ENCODE peak calls at places on chromosomes 1 and 21, in six cellular contexts. A is fibroblast of lung, J is GM13977, L is suprapubic skin, E is AG10803, U is lower lobe of right lung. H is an unnamed sample.

GRCh38 chr1:209205039-209205438 is 378.5 kb upstream of the CAMK1G start:
- DNase-seq in A (peak), U (no peak), L (no peak), E (no peak), J (no peak), H (no peak)

GRCh38 chr1:209199822-209200221 is 383.7 kb upstream of the CAMK1G start:
- DNase-seq in J (no peak), U (no peak), E (no peak), A (no peak), L (no peak), H (no peak)

GRCh38 chr1:114152211-114153050 is 1.2 kb downstream of the SYT6 start:
- DNase-seq in L (no peak), U (peak), J (peak), E (peak), A (peak), H (no peak)

GRCh38 chr1:221093903-221094865 is 214.9 kb downstream of the HLX start:
- DNase-seq in A (no peak), L (no peak), U (no peak), E (no peak), J (no peak), H (no peak)

GRCh38 chr21:25952306-25952705 is 217.5 kb downstream of the GABPA start:
- DNase-seq in U (no peak), A (no peak), E (no peak), J (no peak), L (no peak), H (no peak)

GRCh38 chr1:200302893-200303250 is 107.0 kb downstream of the ZNF281 start:
- DNase-seq in J (no peak), E (peak), L (no peak), U (peak), A (peak), H (no peak)

GRCh38 chr1:2311184-2312032 is 79.9 kb downstream of the MORN1 start:
- DNase-seq in U (peak), A (peak), L (no peak), E (peak), J (peak), H (no peak)

GRCh38 chr1:42752284-42752683 is 12.2 kb upstream of the CLDN19 start:
- DNase-seq in A (no peak), L (peak), E (no peak), U (no peak), J (no peak), H (no peak)

GRCh38 chr1:21839337-21840037 is 27.4 kb downstream of the LDLRAD2 start:
- DNase-seq in E (no peak), J (no peak), U (no peak), A (no peak), L (no peak), H (no peak)

GRCh38 chr1:119147626-119148180 is 7.2 kb upstream of the WARS2 start:
- DNase-seq in J (no peak), U (no peak), L (no peak), E (peak), A (peak), H (no peak)

GRCh38 chr1:72109916-72110315 is 172.4 kb downstream of the NEGR1 start:
- DNase-seq in A (no peak), J (no peak), E (no peak), U (no peak), L (no peak), H (no peak)

GRCh38 chr21:20720623-20721022 is 277.6 kb upstream of the NCAM2 start:
- DNase-seq in J (no peak), E (no peak), A (peak), U (no peak), L (no peak), H (peak)

GRCh38 chr1:32448773-32449456 is 16.0 kb upstream of the ZBTB8B start:
- DNase-seq in A (no peak), E (no peak), J (no peak), U (no peak), L (no peak), H (no peak)

GRCh38 chr1:29985376-29985945 is 737.9 kb downstream of the MATN1 start:
- DNase-seq in L (no peak), E (no peak), U (no peak), J (no peak), A (no peak), H (no peak)

GRCh38 chr1:65065535-65066378 is 82.2 kb upstream of the AK4 start:
- DNase-seq in L (no peak), E (no peak), J (no peak), A (no peak), U (peak), H (no peak)

GRCh38 chr21:41678016-41678935 is 88.6 kb downstream of the RIPK4 start:
- DNase-seq in J (no peak), A (no peak), E (no peak), L (no peak), U (peak), H (no peak)

GRCh38 chr1:25787477-25788043 is 12.4 kb upstream of the SELENON start:
- DNase-seq in E (no peak), J (no peak), U (no peak), L (no peak), A (no peak), H (no peak)

GRCh38 chr21:45072166-45072962 is 2.0 kb upstream of the ADARB1 start:
- DNase-seq in E (no peak), J (no peak), U (no peak), A (no peak), L (no peak), H (no peak)

GRCh38 chr1:54904476-54905048 is 17.6 kb upstream of the DHCR24 start:
- DNase-seq in E (peak), L (no peak), U (no peak), J (no peak), A (peak), H (peak)

GRCh38 chr1:64809309-64809708 is 64.4 kb downstream of the RAVER2 start:
- DNase-seq in E (no peak), A (no peak), U (no peak), L (no peak), J (no peak), H (no peak)

GRCh38 chr1:84298336-84298687 is 3.2 kb upstream of the SAMD13 start:
- DNase-seq in L (peak), J (peak), E (peak), U (peak), A (peak), H (no peak)

GRCh38 chr1:23424171-23424959 is at the start of gene TCEA3:
- DNase-seq in J (peak), A (no peak), L (no peak), U (peak), E (peak), H (no peak)

GRCh38 chr1:39409055-39409816 is 82.2 kb upstream of the BMP8A start:
- DNase-seq in J (no peak), A (peak), L (peak), E (peak), U (peak), H (no peak)

GRCh38 chr1:222043444-222044292 is 301.8 kb upstream of the DUSP10 start:
- DNase-seq in J (no peak), U (no peak), L (no peak), A (peak), E (peak), H (peak)

GRCh38 chr1:40825430-40825778 is 36.8 kb downstream of the CITED4 start:
- DNase-seq in L (no peak), E (no peak), J (peak), U (no peak), A (no peak), H (no peak)

GRCh38 chr1:65069186-65069585 is 78.8 kb upstream of the AK4 start:
- DNase-seq in E (no peak), U (peak), A (no peak), J (no peak), L (no peak), H (no peak)

GRCh38 chr1:93358293-93358692 is 12.6 kb downstream of the DR1 start:
- DNase-seq in U (no peak), J (no peak), E (no peak), L (no peak), A (no peak), H (no peak)

GRCh38 chr1:47399138-47399840 is 16.8 kb upstream of the FOXE3 start:
- DNase-seq in L (no peak), J (no peak), A (no peak), E (no peak), U (no peak), H (no peak)

GRCh38 chr1:116986531-116987255 is 14.9 kb upstream of the CD101 start:
- DNase-seq in E (no peak), A (no peak), U (no peak), L (no peak), J (no peak), H (no peak)

GRCh38 chr1:84344286-84344685 is 42.8 kb downstream of the SAMD13 start:
- DNase-seq in A (peak), L (no peak), U (peak), J (no peak), E (peak), H (no peak)

DNA sequence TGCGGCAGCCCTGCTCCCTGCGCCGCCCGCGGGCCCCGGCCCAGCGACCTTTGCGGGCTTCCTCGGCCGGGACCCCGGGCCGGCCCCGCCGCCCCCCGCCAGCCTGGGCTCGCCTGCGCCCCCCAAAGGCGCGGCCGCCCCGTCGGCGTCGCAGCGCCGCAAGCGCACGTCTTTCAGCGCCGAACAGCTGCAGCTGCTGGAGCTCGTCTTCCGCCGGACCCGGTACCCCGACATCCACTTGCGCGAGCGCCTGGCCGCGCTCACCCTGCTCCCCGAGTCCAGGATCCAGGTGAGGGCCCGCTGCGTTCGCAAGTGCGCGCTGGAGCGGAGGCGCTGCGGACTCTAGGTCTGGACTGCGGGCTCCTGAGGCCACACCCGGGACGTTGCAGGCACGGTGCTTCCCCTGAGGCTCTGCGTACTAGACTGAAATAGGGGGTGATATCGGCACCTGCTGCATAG is 351 bp downstream of the MIXL1 start:
- DNase-seq in A (no peak), E (no peak), J (peak), U (no peak), L (no peak), H (no peak)
- TF ChIP-seq CTCF in A (no peak), E (no peak), J (peak), U (no peak), L (no peak), H (no peak)

DNA sequence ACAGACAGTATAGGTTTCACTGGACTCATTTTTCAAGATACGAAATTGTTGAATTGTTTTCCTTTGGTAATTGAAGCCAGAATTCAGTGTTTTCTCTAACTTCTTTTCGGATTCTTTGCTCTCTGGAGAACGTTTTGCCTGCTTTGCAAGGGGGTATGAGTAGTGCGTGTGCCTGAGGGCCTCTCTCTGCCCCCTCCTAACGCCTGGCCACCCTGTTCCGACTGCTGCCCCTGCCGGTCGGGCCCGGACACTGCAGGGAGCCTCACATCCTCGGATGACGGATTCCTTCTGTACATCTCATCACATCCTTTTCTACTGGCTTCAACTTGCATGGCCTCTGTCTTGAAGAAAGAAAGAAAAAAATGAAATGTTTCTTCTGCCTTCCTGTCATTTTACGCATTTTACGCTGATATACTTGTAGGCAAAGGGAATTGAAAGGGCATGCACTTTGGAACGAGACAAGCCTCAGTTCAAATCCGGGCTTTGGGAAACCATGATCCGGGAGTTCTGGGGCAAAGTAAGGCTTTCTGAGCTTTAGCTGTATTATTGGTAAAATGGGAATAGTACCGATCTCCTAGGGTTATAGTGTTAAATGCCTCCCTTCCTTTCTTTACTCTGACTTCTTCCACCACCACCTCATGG is 65.1 kb downstream of the DISC1 start:
- DNase-seq in U (no peak), A (no peak), L (no peak), E (peak), J (no peak), H (no peak)
- TF ChIP-seq CTCF in U (peak), A (peak), L (peak), E (peak), J (peak), H (peak)

DNA sequence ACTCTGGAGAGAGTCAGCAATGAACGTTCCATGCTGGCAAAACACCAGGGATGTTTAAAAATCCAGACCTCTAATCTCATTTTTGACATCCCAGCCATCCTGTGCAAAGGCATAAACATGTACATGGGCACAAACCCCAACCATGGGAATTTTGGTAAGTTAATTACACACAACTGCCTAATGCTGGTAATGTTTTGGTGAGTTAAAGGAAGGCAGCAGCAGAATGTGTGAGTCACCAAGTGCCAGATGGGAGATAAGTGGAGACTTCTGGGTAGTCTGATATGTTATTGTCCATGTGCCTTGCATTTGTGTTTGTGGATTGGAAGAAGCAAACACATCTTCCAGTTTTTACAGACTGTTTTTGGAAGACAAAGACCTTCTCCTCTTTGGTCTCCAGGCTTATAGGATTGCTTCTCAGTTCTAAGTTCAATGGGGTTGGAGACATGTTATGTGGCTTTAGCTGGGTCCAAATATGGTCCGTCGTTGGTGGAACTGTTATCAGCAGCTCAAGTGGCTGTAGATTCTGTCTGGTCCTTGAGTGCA is 174.1 kb upstream of the ETV3 start:
- DNase-seq in J (no peak), U (no peak), E (peak), A (no peak), L (no peak), H (no peak)
- TF ChIP-seq CTCF in J (no peak), U (no peak), E (no peak), A (no peak), L (no peak), H (no peak)

DNA sequence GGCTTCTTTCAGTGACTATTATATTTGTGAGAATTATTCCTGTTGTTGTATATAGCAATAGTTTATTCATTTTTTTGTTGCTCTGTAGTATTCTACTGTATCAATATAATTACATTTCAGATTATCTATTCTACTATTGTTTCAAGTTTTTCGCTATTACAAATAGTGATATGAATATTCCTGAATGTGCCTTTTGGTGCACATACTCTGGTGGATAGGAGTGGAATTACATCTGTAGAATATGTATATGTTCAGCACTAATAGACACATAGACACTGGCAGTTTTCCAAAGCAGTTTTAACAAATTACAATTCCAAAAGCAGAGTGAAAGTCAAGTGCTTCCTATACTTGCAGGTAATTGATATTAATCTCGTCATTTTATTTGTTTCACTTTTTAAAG is 696.2 kb upstream of the PRMT6 start:
- DNase-seq in L (no peak), J (no peak), A (no peak), E (no peak), U (no peak), H (no peak)
- TF ChIP-seq CTCF in L (no peak), J (no peak), A (no peak), E (peak), U (no peak), H (no peak)

DNA sequence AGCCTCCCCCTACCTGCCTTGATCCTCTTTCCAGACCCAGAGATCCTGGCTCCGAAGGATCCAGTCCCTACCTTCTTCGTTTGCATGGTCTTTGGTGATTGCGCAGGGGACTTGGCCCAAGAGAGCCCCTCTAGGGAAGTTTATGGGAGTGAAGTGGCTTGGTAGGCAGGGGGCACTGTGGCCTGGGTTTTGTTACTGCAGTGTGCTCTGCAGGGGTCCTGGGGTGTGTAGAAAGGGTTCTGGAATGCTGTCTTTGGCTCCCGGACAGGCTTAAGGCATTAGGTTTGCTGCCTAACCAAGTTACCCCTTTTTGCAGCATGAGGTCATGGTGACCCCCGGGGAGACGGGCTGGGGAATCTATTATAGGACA is 3.8 kb downstream of the ATP8B2 start:
- DNase-seq in E (peak), U (no peak), L (no peak), A (no peak), J (no peak), H (peak)
- TF ChIP-seq CTCF in E (peak), U (no peak), L (no peak), A (no peak), J (no peak), H (peak)

DNA sequence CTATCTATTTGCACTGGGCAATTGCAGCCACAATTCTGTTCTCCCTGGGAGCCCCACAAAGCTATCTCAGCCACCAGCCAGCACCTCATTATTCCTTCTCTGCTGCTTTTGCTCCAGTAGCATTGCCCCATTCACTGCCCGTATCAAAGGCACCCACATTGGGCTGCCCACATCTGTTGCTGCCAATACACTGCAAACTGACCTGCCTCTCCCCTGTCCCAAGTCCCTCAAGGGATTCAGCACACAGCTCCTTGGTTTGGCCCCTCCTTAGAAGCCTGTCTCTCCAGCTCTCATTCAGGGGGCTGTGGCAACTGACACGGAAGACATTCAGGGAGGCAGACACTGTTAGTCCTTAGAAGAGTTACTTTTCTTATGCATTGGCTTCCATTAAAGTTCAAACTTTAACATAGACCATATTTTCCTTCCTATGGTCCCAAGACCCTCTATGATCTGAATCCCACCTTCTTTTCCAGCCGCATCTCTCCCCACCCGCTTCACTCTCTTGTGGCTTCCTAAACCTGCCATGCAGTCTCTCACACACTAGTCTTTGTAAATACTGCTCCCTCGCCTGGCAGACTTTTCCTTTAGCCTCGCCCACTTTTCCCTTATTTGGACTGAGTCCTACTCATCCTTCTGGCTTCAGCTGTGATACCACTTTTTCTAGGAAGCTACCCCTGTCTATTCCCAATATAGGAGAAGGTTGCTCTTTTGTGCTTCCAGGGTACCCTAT is 19.3 kb upstream of the KLHDC8A start:
- DNase-seq in A (peak), U (no peak), L (no peak), J (no peak), E (peak), H (no peak)
- TF ChIP-seq CTCF in A (no peak), U (no peak), L (no peak), J (no peak), E (peak), H (no peak)

DNA sequence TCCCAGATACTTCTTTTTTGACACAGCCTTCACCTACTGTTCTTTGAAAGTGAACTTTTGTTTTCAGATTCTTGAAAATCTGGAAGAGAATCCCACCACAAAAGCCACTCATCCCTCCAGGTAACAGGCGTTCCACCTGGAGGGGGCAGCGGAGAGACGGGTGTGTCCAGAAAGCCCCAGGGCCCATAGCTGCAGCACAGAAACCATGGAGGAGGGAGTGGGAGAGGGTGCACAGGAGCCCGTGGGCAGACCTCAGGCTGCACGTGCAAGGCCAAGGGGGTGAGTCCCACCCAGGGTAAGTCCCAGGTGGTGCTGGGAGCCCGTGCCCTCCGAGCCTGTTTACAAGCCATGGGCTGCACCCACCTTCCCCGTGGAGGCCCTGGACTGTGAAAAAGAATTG is 86.5 kb downstream of the PSMG1 start:
- DNase-seq in L (no peak), J (no peak), A (no peak), E (no peak), U (no peak), H (no peak)
- TF ChIP-seq CTCF in L (no peak), J (peak), A (no peak), E (no peak), U (no peak), H (peak)